ENCODE peak calls at places on chromosomes 7 and 10, in six cellular contexts. D, C, H, A, G and E are unnamed samples.

GRCh38 chr7:37832194-37832593 is 16.2 kb upstream of the NME8 start:
- DNase-seq in A (peak; percentile 92), G (no peak), D (peak; percentile 79), H (no peak), C (no peak), E (no peak)

GRCh38 chr10:52332815-52333214 is 18.7 kb downstream of the DKK1 start:
- DNase-seq in G (no peak), D (no peak), A (no peak), H (no peak), C (no peak), E (no peak)

GRCh38 chr7:437293-438280 is 82.1 kb downstream of the PDGFA start:
- DNase-seq in A (no peak), G (no peak), D (no peak), H (no peak), C (peak; percentile 32), E (no peak)

GRCh38 chr10:4260483-4260882 is 475.5 kb upstream of the KLF6 start:
- DNase-seq in D (no peak), A (no peak), H (peak; percentile 61), C (no peak), G (no peak), E (no peak)

GRCh38 chr10:63200416-63200815 is 67.3 kb downstream of the NRBF2 start:
- DNase-seq in D (no peak), A (no peak), C (peak; percentile 45), G (no peak), H (peak; percentile 47), E (no peak)

GRCh38 chr10:95387383-95387782 is 96.6 kb upstream of the PDLIM1 start:
- DNase-seq in H (no peak), C (no peak), D (no peak), A (no peak), G (no peak), E (no peak)

GRCh38 chr7:90669002-90669401 is 72.9 kb downstream of the CDK14 start:
- DNase-seq in D (no peak), G (no peak), A (no peak), C (no peak), H (no peak), E (no peak)

GRCh38 chr7:1460757-1461639 is 1.7 kb upstream of the MICALL2 start:
- DNase-seq in A (peak; percentile 94), G (no peak), H (peak; percentile 37), C (peak; percentile 66), D (peak; percentile 77), E (no peak)

GRCh38 chr7:12578930-12579640 is 8.6 kb downstream of the SCIN start:
- DNase-seq in A (no peak), D (no peak), C (no peak), H (no peak), G (no peak), E (no peak)

GRCh38 chr7:45069444-45070253 is 19.1 kb downstream of the NACAD start:
- DNase-seq in C (no peak), H (no peak), A (peak; percentile 58), G (no peak), D (no peak), E (no peak)

GRCh38 chr10:77149001-77149400 is 488.6 kb downstream of the KCNMA1 start:
- DNase-seq in A (no peak), H (no peak), C (no peak), G (no peak), D (no peak), E (no peak)

GRCh38 chr7:40542982-40543741 is 408.4 kb downstream of the SUGCT start:
- DNase-seq in D (no peak), A (no peak), G (peak; percentile 62), C (no peak), H (no peak), E (no peak)

GRCh38 chr7:112485766-112486165 is 5.0 kb downstream of the LSMEM1 start:
- DNase-seq in C (no peak), A (no peak), H (no peak), D (no peak), G (no peak), E (no peak)

GRCh38 chr7:157555308-157555707 is 218.5 kb downstream of the DNAJB6 start:
- DNase-seq in A (peak; percentile 12), D (no peak), H (peak; percentile 66), G (no peak), C (no peak), E (no peak)

GRCh38 chr10:132408367-132408781 is 11.4 kb downstream of the PWWP2B start:
- DNase-seq in D (no peak), H (no peak), C (peak; percentile 46), G (no peak), A (no peak), E (no peak)

GRCh38 chr10:132859084-132859855 is 73.3 kb upstream of the NKX6-2 start:
- DNase-seq in H (no peak), D (peak; percentile 28), C (no peak), A (peak; percentile 70), G (no peak), E (no peak)

GRCh38 chr10:4127518-4128315 is 342.7 kb upstream of the KLF6 start:
- DNase-seq in H (no peak), C (peak; percentile 48), D (no peak), A (no peak), G (no peak), E (no peak)

GRCh38 chr10:22640351-22640750 is 74.0 kb downstream of the PIP4K2A start:
- DNase-seq in D (no peak), A (no peak), C (no peak), H (no peak), G (no peak), E (no peak)

GRCh38 chr7:143456992-143457793 is 13.9 kb downstream of the TAS2R60 start:
- DNase-seq in H (peak; percentile 35), G (peak; percentile 26), D (no peak), A (no peak), C (no peak), E (no peak)

GRCh38 chr7:22195402-22195801 is 161.6 kb downstream of the RAPGEF5 start:
- DNase-seq in C (no peak), G (no peak), D (no peak), H (no peak), A (no peak), E (no peak)

GRCh38 chr7:12162420-12163113 is 48.5 kb upstream of the TMEM106B start:
- DNase-seq in H (peak; percentile 72), G (no peak), A (no peak), C (no peak), D (no peak), E (no peak)

GRCh38 chr10:44206127-44206818 is 178.6 kb downstream of the CXCL12 start:
- DNase-seq in D (no peak), A (no peak), H (no peak), G (peak; percentile 47), C (no peak), E (no peak)

GRCh38 chr10:69237528-69238159 is 17.5 kb downstream of the HKDC1 start:
- DNase-seq in H (peak; percentile 76), D (peak; percentile 89), G (no peak), A (peak; percentile 98), C (peak; percentile 92), E (peak; percentile 95)

GRCh38 chr7:57876-58275 is 134.5 kb upstream of the FAM20C start:
- DNase-seq in G (no peak), D (peak; percentile 8), H (no peak), A (peak; percentile 70), C (no peak), E (peak; percentile 62)

GRCh38 chr7:122887198-122887597 is 938 bp upstream of the CADPS2 start:
- DNase-seq in H (peak; percentile 79), C (peak; percentile 75), D (peak; percentile 67), A (peak; percentile 90), G (no peak), E (no peak)

GRCh38 chr10:111076191-111076681 is 593 bp upstream of the ADRA2A start:
- DNase-seq in D (peak; percentile 64), A (peak; percentile 92), G (no peak), C (peak; percentile 92), H (peak; percentile 32), E (peak; percentile 87)

GRCh38 chr7:149880871-149881301 is 7.1 kb downstream of the ATP6V0E2 start:
- DNase-seq in A (peak; percentile 78), H (no peak), C (no peak), D (peak; percentile 82), G (no peak), E (no peak)

GRCh38 chr7:39985398-39985918 is 35.4 kb downstream of the CDK13 start:
- DNase-seq in G (no peak), A (no peak), H (no peak), C (no peak), D (no peak), E (no peak)

GRCh38 chr10:118026936-118027335 is 19.8 kb downstream of the RAB11FIP2 start:
- DNase-seq in H (no peak), G (no peak), C (no peak), D (no peak), A (no peak), E (no peak)

GRCh38 chr10:101570764-101571572 is 17.1 kb downstream of the POLL start:
- DNase-seq in C (peak; percentile 27), D (no peak), A (no peak), G (no peak), H (no peak), E (no peak)

GRCh38 chr10:103336370-103336769 is 14.6 kb downstream of the PCGF6 start:
- DNase-seq in C (no peak), A (no peak), D (no peak), H (no peak), G (no peak), E (peak; percentile 21)

GRCh38 chr10:103334567-103334966 is 16.4 kb downstream of the PCGF6 start:
- DNase-seq in D (no peak), C (no peak), H (no peak), G (no peak), A (no peak), E (no peak)

DNA sequence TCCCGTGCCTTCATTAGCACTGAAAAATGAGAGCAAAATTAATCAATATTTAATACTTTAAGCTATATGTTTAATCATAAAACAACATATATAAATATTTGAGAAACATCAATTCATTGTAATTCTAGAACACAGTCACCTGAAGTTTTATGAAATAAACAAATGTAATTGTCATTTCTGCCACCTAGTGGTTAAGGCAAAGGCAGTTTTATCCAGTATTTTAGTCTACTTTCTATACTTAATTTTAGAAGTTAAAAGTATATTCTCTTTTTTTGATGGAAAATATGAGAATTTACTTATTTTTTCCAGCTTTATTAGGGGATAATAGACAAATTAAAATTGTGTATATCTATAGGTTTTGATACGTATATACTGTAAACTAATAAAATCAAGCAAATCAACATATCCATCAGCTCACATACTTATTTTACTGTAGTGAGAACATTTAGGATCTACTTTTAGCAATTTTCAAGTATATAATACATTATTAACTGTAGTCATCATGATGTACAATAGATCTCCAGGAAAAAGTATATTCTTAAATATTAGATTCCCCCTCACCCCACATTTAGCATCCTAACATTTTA is 16.9 kb downstream of the PCGF6 start:
- DNase-seq in G (no peak), D (no peak), A (no peak), H (peak; percentile 24), C (peak; percentile 39), E (no peak)
- TF ChIP-seq CTCF in G (peak; percentile 54), D (peak; percentile 58), A (no peak), H (peak; percentile 64), C (no peak), E (peak; percentile 71)

GRCh38 chr10:126956712-126957108 is 51.5 kb downstream of the DOCK1 start:
- DNase-seq in A (no peak), C (no peak), H (no peak), G (no peak), D (no peak), E (peak; percentile 73)
- TF ChIP-seq CTCF in A (no peak), C (no peak), H (no peak), G (no peak), D (no peak), E (no peak)

GRCh38 chr7:66837007-66837406 is 84.0 kb upstream of the TMEM248 start:
- DNase-seq in A (no peak), C (peak; percentile 93), G (no peak), D (peak; percentile 50), H (peak; percentile 5), E (no peak)
- TF ChIP-seq CTCF in A (no peak), C (peak; percentile 90), G (no peak), D (no peak), H (peak; percentile 37), E (peak; percentile 34)

GRCh38 chr7:18151419-18151818 is 123.8 kb upstream of the PRPS1L1 start:
- DNase-seq in H (no peak), A (no peak), D (no peak), G (no peak), C (no peak), E (no peak)
- TF ChIP-seq CTCF in H (peak; percentile 6), A (no peak), D (no peak), G (peak; percentile 16), C (no peak), E (peak; percentile 26)